ENCODE peak calls at places on chromosomes 7 and 10, in six cellular contexts. I is A549, M is transverse colon, R is thyroid gland, L is ovary, P is H1. O is an unnamed sample.

GRCh38 chr10:86961481-86962091 is 3.2 kb downstream of the SNCG start:
- DNase-seq in R (no peak), L (no peak), I (no peak), M (no peak), P (no peak), O (peak; percentile 17)

GRCh38 chr10:120182431-120182830 is 274.6 kb upstream of the PLPP4 start:
- DNase-seq in I (no peak), P (no peak), M (no peak), R (no peak), L (no peak), O (no peak)

GRCh38 chr7:54946271-54946670 is 72.5 kb upstream of the EGFR start:
- DNase-seq in I (no peak), L (no peak), R (no peak), P (no peak), M (no peak), O (no peak)

GRCh38 chr10:44460499-44460898 is 75.6 kb upstream of the CXCL12 start:
- DNase-seq in M (no peak), I (no peak), R (no peak), L (no peak), P (no peak), O (no peak)

GRCh38 chr10:22666287-22667092 is 47.9 kb downstream of the PIP4K2A start:
- DNase-seq in M (peak; percentile 36), P (no peak), I (no peak), R (no peak), L (no peak), O (no peak)

GRCh38 chr10:11505636-11506035 is 105.8 kb downstream of the USP6NL start:
- DNase-seq in I (no peak), L (no peak), P (no peak), M (no peak), R (no peak), O (no peak)

GRCh38 chr7:151687523-151688235 is 168.0 kb upstream of the RHEB start:
- DNase-seq in L (peak; percentile 83), I (peak; percentile 99), R (peak; percentile 72), M (peak; percentile 51), P (peak; percentile 80), O (peak; percentile 92)

GRCh38 chr7:99531354-99531765 is 20.6 kb downstream of the FAM200A start:
- DNase-seq in L (no peak), R (no peak), I (no peak), M (no peak), P (no peak), O (no peak)

GRCh38 chr10:33211123-33211878 is 123.2 kb downstream of the NRP1 start:
- DNase-seq in R (no peak), L (peak; percentile 61), M (no peak), I (no peak), P (no peak), O (no peak)

GRCh38 chr10:101133489-101134298 is 2.6 kb downstream of the TLX1 start:
- DNase-seq in P (no peak), I (no peak), R (no peak), M (no peak), L (no peak), O (no peak)

GRCh38 chr7:150665882-150666281 is 19.6 kb upstream of the GIMAP2 start:
- DNase-seq in I (no peak), L (no peak), P (no peak), R (no peak), M (no peak), O (no peak)

GRCh38 chr7:16967174-16967868 is 85.5 kb upstream of the AGR3 start:
- DNase-seq in R (no peak), P (no peak), L (no peak), M (no peak), I (no peak), O (no peak)

GRCh38 chr10:45582386-45582781 is 90.2 kb downstream of the ZFAND4 start:
- DNase-seq in M (no peak), I (no peak), L (no peak), R (no peak), P (no peak), O (no peak)

GRCh38 chr10:45581497-45582385 is 90.8 kb downstream of the ZFAND4 start:
- DNase-seq in P (no peak), M (no peak), L (no peak), R (no peak), I (no peak), O (no peak)

GRCh38 chr10:45580371-45580770 is 92.2 kb downstream of the ZFAND4 start:
- DNase-seq in R (no peak), L (no peak), P (no peak), M (no peak), I (no peak), O (no peak)

GRCh38 chr10:45578384-45578946 is 94.1 kb downstream of the ZFAND4 start:
- DNase-seq in L (no peak), R (no peak), M (no peak), P (no peak), I (no peak), O (no peak)

DNA sequence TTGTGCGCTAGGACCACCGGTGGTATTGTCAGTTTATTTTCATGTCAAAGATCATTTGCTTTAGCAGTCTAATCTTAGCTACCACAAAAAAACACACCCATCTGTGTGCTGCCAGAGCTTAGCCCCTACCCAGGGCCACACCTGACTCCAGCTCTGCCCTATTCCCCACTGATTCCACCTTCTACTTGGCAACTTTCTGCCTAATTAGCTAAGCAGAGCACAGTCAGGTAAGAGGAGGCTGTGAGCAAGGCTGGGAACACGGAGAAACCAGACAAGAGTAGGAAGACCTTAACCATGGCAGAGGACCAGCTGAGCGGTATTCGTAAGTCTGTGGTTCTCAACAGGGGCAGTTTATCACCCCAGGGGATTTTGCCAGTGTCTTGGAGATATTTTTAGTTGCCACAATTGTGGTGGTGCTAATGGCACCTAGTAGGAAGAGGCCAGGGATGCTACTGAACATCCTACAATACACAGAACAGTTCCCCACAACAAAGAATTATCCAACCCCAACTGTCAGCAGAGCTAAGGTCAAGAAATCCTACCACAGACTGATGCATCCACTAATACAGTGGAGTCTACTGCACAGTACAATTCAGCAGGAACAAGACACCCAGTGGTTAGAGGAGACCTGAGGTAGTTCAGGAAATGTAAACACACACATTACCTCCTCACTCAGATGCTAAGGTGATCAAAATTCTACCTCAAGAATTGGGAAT is 91.6 kb downstream of the ZFAND4 start:
- DNase-seq in R (no peak), M (peak; percentile 47), I (no peak), L (no peak), P (no peak), O (no peak)
- H3K27ac ChIP-seq in R (no peak overlapping the region), M (peak overlapping the region; percentile 80), I (no peak overlapping the region), L (no peak overlapping the region), P (no peak overlapping the region), O (no peak overlapping the region)

GRCh38 chr10:77603529-77603927 is 34.1 kb downstream of the KCNMA1 start:
- DNase-seq in M (peak; percentile 68), I (no peak), R (no peak), L (no peak), P (no peak), O (no peak)
- H3K4me3 ChIP-seq in M (no peak overlapping the region), I (no peak overlapping the region), R (no peak overlapping the region), L (no peak overlapping the region), P (no peak overlapping the region), O (no peak overlapping the region)

GRCh38 chr7:30028749-30029635 is 780 bp downstream of the PLEKHA8 start:
- DNase-seq in L (no peak), P (no peak), I (peak; percentile 40), R (peak; percentile 49), M (no peak), O (peak; percentile 62)

GRCh38 chr7:30027915-30028748 is at the start of gene PLEKHA8:
- DNase-seq in I (peak; percentile 83), R (peak; percentile 83), L (peak; percentile 82), P (peak; percentile 72), M (peak; percentile 92), O (peak; percentile 93)

GRCh38 chr7:30027065-30027456 is 559 bp upstream of the FKBP14 start:
- DNase-seq in R (no peak), P (no peak), M (no peak), L (no peak), I (peak; percentile 36), O (no peak)

GRCh38 chr7:30023524-30023923 is 3.0 kb downstream of the FKBP14 start:
- DNase-seq in L (no peak), M (no peak), R (no peak), I (no peak), P (no peak), O (no peak)

GRCh38 chr7:30026229-30027064 is at the start of gene FKBP14:
- DNase-seq in P (peak; percentile 97), L (peak; percentile 96), M (peak; percentile 97), I (peak; percentile 96), R (peak; percentile 98), O (peak; percentile 98)
- TF ChIP-seq POLR2A in P (peak; percentile 60), L (no peak), M (peak; percentile 32), I (no peak), R (no peak), O (no peak)

GRCh38 chr7:139720705-139721231 is 57.0 kb downstream of the HIPK2 start:
- DNase-seq in P (no peak), R (no peak), I (no peak), M (peak; percentile 50), L (no peak), O (peak; percentile 75)
- H3K27ac ChIP-seq in P (no peak overlapping the region), R (no peak overlapping the region), I (peak overlapping the region; percentile 52), M (peak overlapping the region; percentile 78), L (no peak overlapping the region), O (peak overlapping the region; percentile 76)

GRCh38 chr7:1669486-1669951 is 558 bp upstream of the ELFN1 start:
- DNase-seq in M (no peak), R (no peak), P (no peak), L (no peak), I (no peak), O (no peak)

GRCh38 chr7:1668932-1669485 is 1.1 kb upstream of the ELFN1 start:
- DNase-seq in R (no peak), P (no peak), M (no peak), L (no peak), I (no peak), O (no peak)

GRCh38 chr7:1668486-1668931 is 1.6 kb upstream of the ELFN1 start:
- DNase-seq in P (no peak), I (peak; percentile 46), R (no peak), L (no peak), M (no peak), O (no peak)

GRCh38 chr7:1670894-1671875 is 1.1 kb downstream of the ELFN1 start:
- DNase-seq in L (no peak), I (no peak), P (no peak), R (no peak), M (no peak), O (peak; percentile 38)

DNA sequence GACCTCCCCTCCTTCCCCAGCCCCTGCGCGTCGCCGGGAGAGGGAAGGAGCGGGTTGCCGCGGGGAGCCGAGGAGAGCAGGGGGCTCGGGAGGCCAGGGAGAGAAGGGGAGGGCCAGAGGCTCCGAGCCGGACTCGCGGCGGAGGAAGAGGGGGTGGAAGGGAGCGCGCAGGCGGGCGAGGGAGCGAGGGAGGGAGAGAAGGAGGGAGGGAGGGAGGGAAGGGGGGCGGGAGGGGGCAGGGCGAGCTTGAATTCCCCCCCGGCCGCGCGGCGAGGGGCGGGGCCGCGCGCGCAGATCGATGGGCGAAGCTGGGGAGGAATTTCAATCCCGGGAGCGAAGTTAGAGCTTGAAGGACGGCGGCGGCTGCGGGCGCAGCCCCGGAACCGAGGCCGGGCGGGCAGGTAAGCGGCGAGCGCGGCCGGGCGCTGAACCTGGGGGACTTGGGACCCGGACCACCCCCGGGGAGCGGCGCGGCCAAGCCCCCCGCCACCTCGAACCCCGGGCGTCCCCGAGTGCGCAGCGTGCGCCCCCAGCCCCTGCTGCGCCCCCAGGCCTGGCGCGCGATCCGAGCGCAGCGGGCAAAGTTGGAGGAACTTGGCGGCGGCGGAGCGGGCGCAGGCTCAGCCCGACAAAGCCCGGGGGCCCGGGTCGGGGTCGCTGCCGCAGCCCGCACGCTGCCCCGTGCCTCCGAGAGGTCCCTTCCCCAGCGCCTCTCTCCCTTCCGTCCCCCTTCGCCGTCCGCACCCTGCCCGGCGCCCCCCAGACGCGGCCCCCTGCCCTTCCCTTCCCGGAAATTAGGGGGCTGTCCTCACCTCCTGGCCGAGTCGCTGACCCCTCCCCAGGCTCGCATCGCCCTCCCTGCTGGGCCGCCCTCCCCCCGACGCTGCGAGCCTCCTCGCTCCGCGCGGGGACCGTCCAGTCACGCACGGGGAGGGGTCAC is at the start of gene ELFN1:
- DNase-seq in L (no peak), M (no peak), I (no peak), R (no peak), P (peak; percentile 47), O (no peak)
- H3K4me3 ChIP-seq in L (no peak within 1 kb of the TSS), M (peak within 1 kb of the TSS; percentile 17), I (peak within 1 kb of the TSS; percentile 55), R (no peak within 1 kb of the TSS), P (peak within 1 kb of the TSS; percentile 56), O (peak within 1 kb of the TSS; percentile 34)